ENCODE peak calls at places on chromosomes 16 and 17, in four cellular contexts. T, Z, K and J are unnamed samples.

GRCh38 chr16:17461951-17462729 is 8.6 kb downstream of the XYLT1 start:
- DNase-seq in T (peak; percentile 49), Z (no peak), K (no peak), J (no peak)

GRCh38 chr16:27314161-27314723 is 468 bp downstream of the IL4R start:
- DNase-seq in T (peak; percentile 85), Z (peak; percentile 54), K (peak; percentile 95), J (peak; percentile 92)

GRCh38 chr17:17874478-17874877 is 37.7 kb upstream of the SREBF1 start:
- DNase-seq in T (no peak), Z (no peak), K (peak; percentile 88), J (no peak)

GRCh38 chr17:30376621-30377452 is 1.9 kb upstream of the CPD start:
- DNase-seq in T (peak; percentile 54), Z (no peak), K (no peak), J (no peak)

GRCh38 chr17:69175812-69176517 is 34.3 kb upstream of the ABCA6 start:
- DNase-seq in T (no peak), Z (no peak), K (peak; percentile 87), J (no peak)

GRCh38 chr16:76668207-76668725 is 391.1 kb downstream of the CNTNAP4 start:
- DNase-seq in T (no peak), Z (no peak), K (no peak), J (no peak)

GRCh38 chr16:88130016-88130415 is 178.8 kb downstream of the BANP start:
- DNase-seq in T (no peak), Z (peak; percentile 4), K (no peak), J (no peak)

GRCh38 chr16:85465328-85466307 is 147.5 kb upstream of the GSE1 start:
- DNase-seq in T (no peak), Z (peak; percentile 77), K (peak; percentile 10), J (no peak)

GRCh38 chr17:19978206-19978802 is 676 bp upstream of the AKAP10 start:
- DNase-seq in T (peak; percentile 53), Z (peak; percentile 21), K (no peak), J (no peak)

GRCh38 chr17:17663160-17664072 is 17.8 kb upstream of the RAI1 start:
- DNase-seq in T (peak; percentile 61), Z (peak; percentile 47), K (peak; percentile 92), J (peak; percentile 77)

GRCh38 chr16:66620419-66620775 is 15.9 kb downstream of the CMTM3 start:
- DNase-seq in T (no peak), Z (no peak), K (no peak), J (no peak)

GRCh38 chr16:86775401-86775985 is 197.1 kb downstream of the FOXL1 start:
- DNase-seq in T (no peak), Z (no peak), K (no peak), J (peak; percentile 47)

GRCh38 chr17:67270411-67270810 is 25.4 kb upstream of the HELZ start:
- DNase-seq in T (no peak), Z (no peak), K (no peak), J (no peak)

GRCh38 chr17:27993723-27994310 is 48.7 kb upstream of the NLK start:
- DNase-seq in T (no peak), Z (no peak), K (no peak), J (no peak)

GRCh38 chr17:82518826-82519810 is at the start of gene FOXK2:
- DNase-seq in T (peak; percentile 93), Z (peak; percentile 96), K (peak; percentile 93), J (peak; percentile 97)

GRCh38 chr17:62637809-62638208 is 10.3 kb downstream of the MRC2 start:
- DNase-seq in T (no peak), Z (no peak), K (no peak), J (peak; percentile 36)

GRCh38 chr17:73324711-73325526 is 13.1 kb upstream of the CDC42EP4 start:
- DNase-seq in T (no peak), Z (no peak), K (no peak), J (no peak)

GRCh38 chr17:81342062-81342699 is 47.1 kb upstream of the SLC38A10 start:
- DNase-seq in T (no peak), Z (no peak), K (peak; percentile 44), J (no peak)

GRCh38 chr16:10578474-10579316 is 1.7 kb downstream of the EMP2 start:
- DNase-seq in T (peak; percentile 84), Z (no peak), K (peak; percentile 30), J (no peak)

GRCh38 chr17:75082683-75083082 is 5.1 kb upstream of the SLC16A5 start:
- DNase-seq in T (no peak), Z (no peak), K (no peak), J (no peak)

GRCh38 chr17:73359987-73360410 is 48.2 kb upstream of the CDC42EP4 start:
- DNase-seq in T (peak; percentile 93), Z (no peak), K (peak; percentile 65), J (no peak)

GRCh38 chr17:48555616-48556533 is 11.0 kb upstream of the HOXB2 start:
- DNase-seq in T (no peak), Z (no peak), K (peak; percentile 47), J (peak; percentile 63)

GRCh38 chr16:90019543-90020259 is 445 bp upstream of the DBNDD1 start:
- DNase-seq in T (peak; percentile 38), Z (peak; percentile 45), K (no peak), J (no peak)

GRCh38 chr17:28725166-28725659 is 820 bp downstream of the TLCD1 start:
- DNase-seq in T (no peak), Z (no peak), K (no peak), J (peak; percentile 70)

GRCh38 chr17:45825792-45826191 is 18.9 kb upstream of the SPPL2C start:
- DNase-seq in T (no peak), Z (no peak), K (no peak), J (no peak)

GRCh38 chr17:45824901-45825492 is 19.7 kb upstream of the SPPL2C start:
- DNase-seq in T (no peak), Z (no peak), K (no peak), J (no peak)

GRCh38 chr17:45828171-45829133 is 16.2 kb upstream of the SPPL2C start:
- DNase-seq in T (no peak), Z (no peak), K (no peak), J (no peak)

GRCh38 chr17:45824475-45824874 is 20.2 kb upstream of the SPPL2C start:
- DNase-seq in T (no peak), Z (no peak), K (no peak), J (no peak)

DNA sequence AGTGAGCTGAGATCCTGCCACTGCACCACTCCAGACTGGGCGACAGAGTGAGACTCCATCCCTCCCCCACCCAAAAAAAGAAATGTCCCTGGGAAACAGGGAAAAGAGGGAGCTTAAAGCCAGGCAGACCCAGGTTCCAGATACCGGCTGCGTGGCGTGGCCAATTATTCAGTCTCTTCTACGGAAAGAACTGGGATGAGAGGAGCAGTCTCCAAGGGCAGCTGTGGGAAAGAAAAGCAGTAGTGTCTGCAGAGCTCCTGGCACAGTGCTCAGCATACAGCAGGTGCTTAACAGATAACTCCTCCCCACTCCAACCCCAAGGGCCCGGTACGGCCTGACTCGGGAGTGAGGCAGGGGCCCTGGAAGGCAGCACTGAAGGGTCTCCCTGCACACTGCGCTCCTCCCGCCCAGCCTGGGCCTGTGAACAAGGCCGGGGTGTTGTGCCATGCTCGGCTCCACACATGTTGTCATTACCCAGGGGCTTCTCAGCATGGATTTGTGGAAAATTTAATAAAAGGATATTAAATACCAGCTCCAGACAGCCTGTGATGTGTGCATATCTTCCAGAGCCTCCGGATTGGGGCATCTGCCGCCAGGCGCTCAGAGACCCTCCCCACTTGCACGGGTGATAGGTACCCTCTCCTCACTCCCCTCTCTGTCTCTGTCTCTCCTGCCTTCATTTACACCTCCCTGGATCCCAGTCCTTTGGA is 17.6 kb upstream of the SPPL2C start:
- DNase-seq in T (no peak), Z (no peak), K (no peak), J (no peak)
- H3K27me3 ChIP-seq in T (no peaks in the 10 kb centered on the region), Z (no peaks in the 10 kb centered on the region), K (no peaks in the 10 kb centered on the region), J (peaks cover 15% of the 10 kb centered on the region)

GRCh38 chr16:15443753-15444152 is 9.4 kb downstream of the BMERB1 start:
- DNase-seq in T (no peak), Z (no peak), K (no peak), J (no peak)

GRCh38 chr16:15434425-15435215 is at the start of gene BMERB1:
- DNase-seq in T (no peak), Z (peak; percentile 85), K (peak; percentile 60), J (peak; percentile 88)

GRCh38 chr16:15440852-15441251 is 6.5 kb downstream of the BMERB1 start:
- DNase-seq in T (no peak), Z (no peak), K (peak; percentile 54), J (no peak)

GRCh38 chr16:15435216-15435864 is 952 bp downstream of the BMERB1 start:
- DNase-seq in T (no peak), Z (peak; percentile 29), K (no peak), J (no peak)

DNA sequence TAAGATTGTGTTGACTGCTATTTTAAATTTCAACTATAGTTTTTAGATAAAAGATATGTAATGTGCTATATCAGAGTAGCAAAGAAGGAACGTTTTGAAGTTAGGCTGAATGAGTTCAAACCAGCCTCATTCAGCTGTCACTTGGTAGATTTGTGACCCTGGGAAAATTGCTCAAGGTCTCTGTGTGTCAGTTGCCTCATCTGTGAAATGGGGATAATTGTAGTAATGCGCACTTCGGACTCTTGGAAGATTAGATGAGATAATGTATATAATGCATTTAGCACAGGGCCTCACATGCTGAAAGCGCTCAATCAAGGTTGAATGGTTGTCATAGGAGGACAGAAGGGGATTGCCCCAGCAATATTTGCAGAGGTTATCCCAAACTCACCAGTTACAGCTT is 4.7 kb downstream of the BMERB1 start:
- DNase-seq in T (no peak), Z (no peak), K (no peak), J (no peak)
- H3K27me3 ChIP-seq in T (peaks cover 11% of the 10 kb centered on the region), Z (peaks cover under 1% of the 10 kb centered on the region), K (no peaks in the 10 kb centered on the region), J (no peaks in the 10 kb centered on the region)

DNA sequence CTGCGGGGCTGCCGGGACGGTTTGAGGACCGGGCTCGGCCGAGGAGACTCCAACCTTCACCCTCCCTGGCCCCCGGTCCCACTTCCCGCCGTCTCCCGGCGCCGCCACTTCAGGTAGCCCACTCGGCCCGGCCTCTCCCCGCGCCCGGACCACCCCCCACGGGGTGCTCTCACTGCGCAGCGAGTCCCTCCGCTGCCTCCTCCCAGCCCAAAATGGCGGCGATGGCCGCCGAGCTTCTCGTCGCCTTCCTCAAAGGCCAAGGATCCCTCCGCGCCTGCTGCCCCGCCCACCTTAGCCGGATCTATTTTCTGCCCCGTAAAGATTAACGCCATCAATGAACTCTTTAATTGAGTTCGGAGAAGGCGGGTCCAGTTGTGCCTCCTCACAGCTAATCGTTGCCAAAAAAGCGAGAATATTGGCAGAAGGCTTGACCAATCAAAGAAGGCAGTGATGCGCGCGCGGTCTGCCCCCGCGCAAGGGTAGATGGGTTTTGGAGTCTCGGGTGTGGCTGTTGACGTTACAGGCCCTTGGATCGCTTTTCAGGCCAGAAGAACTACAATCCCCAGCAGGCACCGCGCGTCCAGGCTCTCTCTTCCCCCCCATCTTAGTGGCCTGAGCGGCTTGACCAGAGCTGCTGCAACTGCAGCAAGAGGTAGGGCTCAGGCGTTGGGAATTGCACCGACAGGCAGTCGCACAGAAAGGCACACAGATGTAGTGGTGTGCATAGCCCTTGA is at the start of gene HEXIM2:
- DNase-seq in T (peak; percentile 99), Z (peak; percentile 97), K (peak; percentile 100), J (peak; percentile 99)
- H3K27me3 ChIP-seq in T (no peaks in the 10 kb centered on the region), Z (no peaks in the 10 kb centered on the region), K (no peaks in the 10 kb centered on the region), J (no peaks in the 10 kb centered on the region)

DNA sequence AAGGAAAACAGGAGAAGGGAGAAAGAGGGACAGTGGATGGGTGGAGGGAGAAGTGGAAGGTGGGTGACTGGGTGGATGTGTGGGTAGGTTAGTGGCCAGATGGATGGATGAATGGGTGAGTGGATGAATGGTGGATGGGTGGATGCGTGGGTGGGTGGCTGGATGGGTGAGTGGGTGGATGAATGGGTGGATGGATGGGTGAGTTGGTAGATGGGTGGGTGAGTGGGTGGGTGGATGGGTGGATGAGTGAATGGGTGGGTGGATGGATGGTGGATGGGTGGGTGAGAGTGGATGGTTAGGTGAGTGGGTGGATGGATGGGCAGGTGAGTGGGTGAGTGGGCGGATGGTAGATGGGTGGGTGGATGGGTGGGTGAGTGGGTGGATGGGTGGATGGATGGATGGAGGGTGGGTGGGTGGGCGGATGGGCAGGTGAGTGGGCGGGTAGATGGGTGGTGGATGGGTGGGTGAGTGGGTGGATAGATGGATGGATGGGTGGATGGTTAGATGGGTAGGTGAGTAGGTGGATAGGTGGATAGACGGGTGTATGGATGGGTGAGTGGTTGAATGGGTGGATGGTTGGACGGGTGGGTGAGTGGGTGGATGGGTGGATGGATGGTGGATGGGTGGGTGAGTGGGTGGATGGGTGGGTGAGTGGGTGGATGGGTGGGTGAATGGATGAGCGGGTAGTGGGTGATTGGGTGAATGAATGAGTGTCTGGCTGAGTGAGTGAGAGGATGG is 702 bp upstream of the MARVELD3 start:
- DNase-seq in T (no peak), Z (no peak), K (no peak), J (no peak)
- H3K27me3 ChIP-seq in T (peaks cover 16% of the 10 kb centered on the region), Z (peaks cover 52% of the 10 kb centered on the region), K (no peaks in the 10 kb centered on the region), J (peaks cover 45% of the 10 kb centered on the region)